ENCODE peak calls at places on chromosome 16, in five cellular contexts. F is A549, H is kidney, A is IMR-90, B is astrocyte of the spinal cord. G is an unnamed sample.

GRCh38 chr16:85686912-85687591 is 1.7 kb downstream of the GINS2 start:
- DNase-seq in B (no peak), A (no peak), H (peak; percentile 29), F (no peak), G (no peak)

GRCh38 chr16:87052506-87052905 is 264.7 kb downstream of the C16orf95 start:
- DNase-seq in B (no peak), H (no peak), F (no peak), A (no peak), G (no peak)

GRCh38 chr16:80803341-80804060 is 897 bp downstream of the CDYL2 start:
- DNase-seq in F (no peak), A (no peak), B (no peak), H (peak; percentile 81), G (no peak)

GRCh38 chr16:8869212-8869987 is 594 bp upstream of the CARHSP1 start:
- DNase-seq in B (no peak), F (no peak), A (no peak), H (no peak), G (no peak)

GRCh38 chr16:7268182-7268581 is 64.5 kb upstream of the RBFOX1 start:
- DNase-seq in B (no peak), F (peak; percentile 38), H (no peak), A (no peak), G (no peak)

GRCh38 chr16:76910931-76911330 is 280.1 kb upstream of the MON1B start:
- DNase-seq in H (no peak), F (peak; percentile 68), B (peak; percentile 29), A (peak; percentile 60), G (no peak)

GRCh38 chr16:3793161-3793576 is 75.8 kb upstream of the TRAP1 start:
- DNase-seq in F (peak; percentile 11), H (no peak), B (peak; percentile 41), A (no peak), G (no peak)

GRCh38 chr16:81329947-81330346 is 15.2 kb downstream of the GAN start:
- DNase-seq in H (no peak), F (no peak), B (no peak), A (no peak), G (no peak)

GRCh38 chr16:29025735-29026134 is 40.9 kb downstream of the LAT start:
- DNase-seq in A (no peak), F (no peak), B (no peak), H (no peak), G (no peak)

GRCh38 chr16:69106491-69107291 is 1.2 kb downstream of the HAS3 start:
- DNase-seq in F (no peak), A (no peak), B (no peak), H (no peak), G (no peak)

GRCh38 chr16:4936181-4936990 is 562 bp downstream of the PPL start:
- DNase-seq in H (peak; percentile 81), F (peak; percentile 42), B (no peak), A (no peak), G (no peak)

GRCh38 chr16:81928975-81929374 is 82.3 kb downstream of the SDR42E1 start:
- DNase-seq in H (no peak), A (no peak), B (no peak), F (no peak), G (no peak)

GRCh38 chr16:4328580-4329353 is 12.9 kb downstream of the GLIS2 start:
- DNase-seq in B (no peak), H (peak; percentile 79), F (no peak), A (peak; percentile 36), G (no peak)

GRCh38 chr16:15803608-15804007 is 53.2 kb downstream of the MYH11 start:
- DNase-seq in B (no peak), F (no peak), A (no peak), H (no peak), G (no peak)

GRCh38 chr16:58306327-58306726 is 11.5 kb upstream of the PRSS54 start:
- DNase-seq in F (peak; percentile 44), B (peak; percentile 30), A (peak; percentile 24), H (no peak), G (peak; percentile 11)

GRCh38 chr16:31460582-31461002 is 1.3 kb downstream of the ARMC5 start:
- DNase-seq in H (peak; percentile 68), F (peak; percentile 67), B (peak; percentile 56), A (peak; percentile 73), G (peak; percentile 78)

GRCh38 chr16:49589721-49590120 is 216.1 kb downstream of the C16orf78 start:
- DNase-seq in B (no peak), H (no peak), F (no peak), A (no peak), G (no peak)

GRCh38 chr16:71289732-71290062 is 495 bp upstream of the CMTR2 start:
- DNase-seq in H (no peak), A (no peak), B (no peak), F (no peak), G (no peak)

GRCh38 chr16:58498341-58499091 is 1.4 kb upstream of the NDRG4 start:
- DNase-seq in H (peak; percentile 65), A (no peak), B (no peak), F (no peak), G (no peak)

GRCh38 chr16:27566417-27566816 is 16.5 kb downstream of the KATNIP start:
- DNase-seq in F (no peak), A (no peak), H (no peak), B (no peak), G (no peak)

GRCh38 chr16:69276143-69277115 is 34.7 kb upstream of the VPS4A start:
- DNase-seq in B (peak; percentile 95), A (peak; percentile 98), F (no peak), H (no peak), G (peak; percentile 93)

DNA sequence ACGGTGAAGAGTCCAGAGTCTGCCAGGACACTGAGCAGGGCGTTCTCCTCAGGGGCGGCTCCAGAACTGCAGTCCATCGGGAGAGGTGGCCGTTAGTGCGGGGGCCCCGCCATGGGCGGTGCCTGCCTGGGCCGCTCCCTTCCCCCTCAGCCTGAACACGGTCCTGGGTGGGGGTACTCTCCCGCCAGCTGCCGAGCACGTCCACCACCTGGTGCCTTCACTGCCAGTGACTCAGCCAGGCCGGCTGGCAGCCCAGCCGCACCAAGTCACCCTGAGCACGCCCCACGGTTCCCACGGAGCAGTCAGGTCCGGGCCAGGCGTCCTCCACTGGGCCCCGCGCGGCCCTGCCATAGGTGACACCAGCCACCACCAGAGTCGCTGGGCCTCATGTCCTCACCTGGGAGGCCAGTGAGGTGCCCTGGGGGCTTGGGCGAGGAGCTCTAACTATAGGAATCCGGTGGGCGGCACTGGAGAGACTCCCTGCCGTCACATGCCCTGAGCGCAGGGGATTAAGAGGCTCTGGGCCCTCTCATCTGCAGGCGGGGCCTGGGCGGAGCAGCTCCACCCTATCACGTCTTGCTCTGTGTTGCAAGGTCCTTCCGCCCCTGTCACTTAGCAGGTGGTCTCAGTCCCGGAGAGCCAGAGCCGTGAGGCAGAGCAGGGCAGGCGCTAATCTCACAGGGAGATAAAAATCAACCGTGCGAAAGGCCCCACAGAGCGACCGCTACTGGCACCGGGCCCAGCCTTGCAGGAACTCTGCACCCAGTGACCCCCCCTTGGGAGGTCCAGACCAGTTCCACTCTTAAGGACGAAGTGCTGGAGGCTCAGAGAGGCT is 14.3 kb downstream of the PIEZO1 start:
- DNase-seq in H (peak; percentile 93), F (peak; percentile 45), B (peak; percentile 80), A (peak; percentile 87), G (no peak)
- TF ChIP-seq CTCF in H (no peak), F (no peak), B (no peak), A (no peak), G (no peak)

GRCh38 chr16:1361685-1362360 is 10.1 kb downstream of the GNPTG start:
- DNase-seq in B (no peak), H (peak; percentile 64), A (no peak), F (no peak), G (no peak)
- TF ChIP-seq CTCF in B (no peak), H (no peak), A (no peak), F (no peak), G (no peak)

DNA sequence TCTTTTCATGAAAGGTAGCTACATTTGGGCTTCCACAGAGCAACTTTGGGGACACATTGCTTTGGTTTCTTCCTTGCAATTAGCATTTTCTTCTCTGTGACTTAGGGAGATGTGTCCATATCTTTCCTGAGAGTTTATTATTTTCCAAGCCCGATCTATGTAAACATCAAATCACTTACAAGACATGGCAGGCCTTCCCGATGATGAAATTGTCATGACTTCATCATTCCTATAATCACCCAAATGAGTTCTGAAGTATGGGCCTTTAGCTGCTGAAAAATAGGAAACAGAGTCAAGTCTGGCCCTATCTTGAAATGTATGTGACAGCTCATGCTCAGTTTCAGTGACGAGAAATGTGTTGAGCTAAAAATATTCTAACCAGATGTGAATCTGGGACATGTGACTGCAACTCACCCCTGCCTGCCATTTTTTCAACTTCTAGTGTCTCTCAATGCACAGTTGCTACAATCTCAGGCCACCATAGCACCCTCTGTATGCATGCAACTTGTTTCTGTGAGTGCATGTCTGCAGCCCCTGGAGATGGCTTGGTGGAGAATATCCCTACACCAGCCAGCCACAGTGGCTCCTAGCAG is 199.6 kb upstream of the MAF start:
- DNase-seq in F (no peak), A (no peak), H (no peak), B (no peak), G (no peak)
- TF ChIP-seq CTCF in F (no peak), A (no peak), H (no peak), B (no peak), G (no peak)

DNA sequence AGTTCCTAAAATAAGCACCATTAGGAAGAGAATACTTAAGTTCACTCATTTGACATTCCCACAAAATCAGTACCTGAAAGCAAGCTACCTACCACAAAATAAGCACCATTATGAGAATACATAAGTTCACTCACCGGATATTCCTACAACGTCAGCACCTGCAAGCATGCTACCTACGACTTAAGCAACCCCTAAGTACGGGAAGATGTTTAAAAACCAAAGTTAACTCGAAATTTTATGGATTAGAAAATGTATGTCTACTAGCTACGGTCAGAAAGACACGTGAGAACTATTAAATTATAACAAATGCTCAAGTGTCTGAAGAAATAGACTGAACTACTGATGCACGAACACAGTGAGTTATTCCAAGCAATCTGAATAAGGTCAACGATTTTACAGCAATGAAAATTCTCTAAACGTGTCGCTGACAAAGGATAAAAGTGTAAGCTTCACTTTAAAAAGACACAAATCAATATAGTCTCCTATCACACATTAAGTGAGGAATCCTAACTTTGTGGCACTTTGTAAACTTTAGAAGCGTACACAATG is 1.5 kb downstream of the GSPT1 start:
- DNase-seq in H (no peak), A (no peak), B (no peak), F (no peak), G (no peak)
- TF ChIP-seq CTCF in H (no peak), A (no peak), B (no peak), F (no peak), G (no peak)